ENCODE peak calls at places on chromosome 7, in eight cellular contexts. G is WERI-Rb-1, O is cardiac muscle cell, M is uterus, I is heart right ventricle, P is right lobe of liver, L is IMR-90, Y is heart left ventricle. E is an unnamed sample.

GRCh38 chr7:139883814-139884213 is 54.8 kb downstream of the TBXAS1 start:
- DNase-seq in Y (no peak), O (no peak), M (no peak), G (no peak), P (no peak), L (no peak), I (no peak), E (no peak)

GRCh38 chr7:128221929-128222403 is 19.1 kb upstream of the LEP start:
- DNase-seq in O (peak; percentile 22), I (no peak), G (no peak), L (peak; percentile 48), M (no peak), Y (no peak), P (no peak), E (no peak)

GRCh38 chr7:110921478-110922210 is 169.3 kb upstream of the LRRN3 start:
- DNase-seq in Y (no peak), M (no peak), L (peak; percentile 22), I (no peak), G (no peak), O (peak; percentile 37), P (no peak), E (no peak)

GRCh38 chr7:100900978-100901377 is 5.3 kb upstream of the ACHE start:
- DNase-seq in O (no peak), I (no peak), Y (peak; percentile 7), L (no peak), P (peak; percentile 65), M (no peak), G (no peak), E (no peak)

GRCh38 chr7:149460493-149461330 is at the start of gene ZNF777:
- DNase-seq in M (peak; percentile 72), L (peak; percentile 87), Y (peak; percentile 89), P (peak; percentile 79), I (peak; percentile 78), O (peak; percentile 91), G (peak; percentile 83), E (peak; percentile 90)

GRCh38 chr7:93723424-93724124 is 149.1 kb upstream of the CALCR start:
- DNase-seq in I (no peak), L (no peak), O (no peak), P (no peak), Y (no peak), G (no peak), M (no peak), E (no peak)

GRCh38 chr7:68787586-68787985 is 810.7 kb upstream of the AUTS2 start:
- DNase-seq in I (no peak), P (no peak), O (no peak), M (no peak), Y (no peak), L (no peak), G (no peak), E (no peak)

GRCh38 chr7:123633553-123633952 is 22.1 kb upstream of the LMOD2 start:
- DNase-seq in Y (no peak), L (peak; percentile 77), O (peak; percentile 87), I (no peak), G (no peak), P (no peak), M (no peak), E (no peak)

GRCh38 chr7:98993024-98993897 is 114.9 kb downstream of the TRRAP start:
- DNase-seq in G (no peak), O (no peak), M (no peak), Y (no peak), P (no peak), L (no peak), I (no peak), E (peak; percentile 72)

GRCh38 chr7:16295558-16295957 is 125.8 kb downstream of the CRPPA start:
- DNase-seq in G (no peak), I (no peak), M (no peak), L (no peak), P (no peak), Y (no peak), O (no peak), E (no peak)

GRCh38 chr7:12475362-12476063 is 71.8 kb upstream of the VWDE start:
- DNase-seq in O (peak; percentile 77), M (no peak), Y (no peak), P (no peak), G (no peak), I (no peak), L (peak; percentile 55), E (no peak)

GRCh38 chr7:149071641-149072437 is 18.7 kb downstream of the ZNF786 start:
- DNase-seq in O (no peak), L (peak; percentile 5), M (no peak), P (peak; percentile 24), I (peak; percentile 42), G (peak; percentile 29), Y (peak; percentile 69), E (peak; percentile 94)

GRCh38 chr7:130207642-130208041 is at the start of gene SSMEM1:
- DNase-seq in M (no peak), I (no peak), Y (no peak), G (no peak), O (peak; percentile 53), P (no peak), L (peak; percentile 84), E (no peak)

GRCh38 chr7:131681961-131682360 is 125.5 kb upstream of the PODXL start:
- DNase-seq in O (no peak), Y (no peak), I (no peak), G (no peak), P (no peak), M (no peak), L (no peak), E (no peak)

DNA sequence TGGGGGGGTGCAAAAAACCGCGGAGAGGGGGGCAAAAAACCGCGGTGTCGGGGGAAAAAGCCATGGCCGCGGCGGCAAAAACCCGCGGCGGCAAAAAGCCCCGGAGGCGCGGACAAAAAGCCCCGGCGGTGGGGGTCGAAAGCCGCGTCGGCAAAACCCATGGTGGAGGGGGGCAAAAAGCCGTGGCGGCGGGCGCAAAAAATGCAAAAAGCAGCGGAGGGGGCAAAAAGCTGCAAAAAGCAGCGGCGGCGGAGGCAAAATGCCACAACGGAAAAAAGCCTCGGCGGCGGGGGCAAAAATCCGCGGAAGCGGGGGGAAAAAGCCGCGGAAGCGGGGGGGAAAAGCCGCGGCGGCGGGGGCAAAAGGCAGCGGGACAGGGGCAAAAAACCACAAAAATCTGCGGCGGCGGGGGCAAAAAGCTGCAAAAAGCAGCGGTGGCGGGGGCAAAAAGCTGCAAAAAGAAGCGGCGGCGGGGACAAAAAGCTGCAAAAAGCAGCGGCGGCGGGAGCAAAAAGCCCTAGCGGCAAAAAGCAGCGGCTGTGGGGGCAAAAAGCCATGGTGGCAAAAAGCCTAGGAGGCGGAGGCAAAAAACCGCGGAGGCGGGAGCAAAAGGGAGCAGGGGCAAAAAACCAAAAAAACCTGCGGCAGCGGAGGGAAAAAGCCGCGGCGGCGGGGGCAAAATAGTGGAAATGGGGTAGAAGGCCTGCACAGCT is 418.9 kb downstream of the ZNF716 start:
- DNase-seq in G (no peak), O (no peak), Y (peak; percentile 37), I (no peak), P (peak; percentile 35), L (no peak), M (no peak), E (peak; percentile 2)
- H3K4me3 ChIP-seq in G (no peak overlapping the region), O (no peak overlapping the region), Y (peak overlapping the region; percentile 37), I (peak overlapping the region; percentile 40), P (peak overlapping the region; percentile 7), L (no peak overlapping the region), M (peak overlapping the region; percentile 20), E (no peak overlapping the region)

GRCh38 chr7:591856-592628 is 72.4 kb upstream of the PDGFA start:
- DNase-seq in I (no peak), P (no peak), M (no peak), O (no peak), L (no peak), Y (peak; percentile 46), G (no peak), E (no peak)

GRCh38 chr7:594212-594913 is 74.7 kb upstream of the PDGFA start:
- DNase-seq in O (no peak), L (no peak), Y (no peak), P (no peak), I (no peak), M (no peak), G (no peak), E (no peak)

GRCh38 chr7:594920-595620 is 75.4 kb upstream of the PDGFA start:
- DNase-seq in M (no peak), P (no peak), L (no peak), I (no peak), Y (no peak), G (no peak), O (no peak), E (no peak)

GRCh38 chr7:595621-596010 is 76.0 kb upstream of the PDGFA start:
- DNase-seq in L (no peak), M (no peak), P (no peak), O (no peak), I (no peak), Y (peak; percentile 22), G (no peak), E (no peak)

DNA sequence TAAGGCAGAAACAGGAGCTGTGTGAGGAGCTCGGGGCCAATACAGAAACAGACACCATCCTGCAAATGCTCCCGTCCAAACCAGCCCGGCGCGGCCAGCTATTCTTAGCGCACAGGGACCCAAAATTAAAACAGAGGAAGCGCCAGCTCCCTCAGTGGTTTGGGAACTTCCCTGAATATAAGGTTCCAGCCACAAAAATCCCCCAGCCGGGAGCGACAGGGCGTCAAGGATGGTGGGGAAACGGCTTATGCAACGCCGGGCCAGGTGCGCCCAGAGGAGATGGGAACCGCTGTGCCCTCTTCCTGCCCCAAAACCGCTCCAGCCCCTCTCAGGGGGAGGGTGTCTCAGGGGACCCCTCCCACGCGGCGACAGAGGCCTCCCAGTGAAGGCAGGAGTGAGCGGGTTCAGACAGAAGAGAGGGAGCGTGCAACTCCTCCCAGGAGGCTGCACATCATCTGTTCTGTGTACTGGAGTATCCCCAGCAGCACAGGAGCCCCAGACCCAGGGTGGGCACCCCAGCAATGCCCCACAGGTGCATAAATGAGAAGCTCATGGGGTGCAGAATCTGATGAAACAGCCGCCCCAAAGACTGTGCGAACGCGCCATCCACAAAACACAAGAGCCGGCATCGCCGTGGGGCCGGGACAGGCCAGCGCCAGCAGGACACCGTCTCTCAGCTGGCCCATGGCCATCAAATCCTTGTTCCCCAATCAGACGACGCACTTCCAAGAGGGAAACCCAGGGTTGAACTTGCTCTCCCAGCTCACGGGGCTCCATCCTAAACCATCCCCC is 73.9 kb upstream of the PDGFA start:
- DNase-seq in I (no peak), P (no peak), M (no peak), G (no peak), L (no peak), Y (peak; percentile 65), O (no peak), E (no peak)
- H3K36me3 ChIP-seq in I (no peaks in the 10 kb centered on the region), P (no peaks in the 10 kb centered on the region), M (no peaks in the 10 kb centered on the region), G (peaks cover 11% of the 10 kb centered on the region), L (no peaks in the 10 kb centered on the region), Y (no peaks in the 10 kb centered on the region), O (no peaks in the 10 kb centered on the region), E (peaks cover 1% of the 10 kb centered on the region)

GRCh38 chr7:4078580-4078979 is 603.5 kb upstream of the FOXK1 start:
- DNase-seq in I (no peak), P (no peak), Y (no peak), O (no peak), M (no peak), L (no peak), G (no peak), E (no peak)
- H3K27me3 ChIP-seq in I (no peaks in the 10 kb centered on the region), P (no peaks in the 10 kb centered on the region), Y (no peaks in the 10 kb centered on the region), O (no peaks in the 10 kb centered on the region), M (no peaks in the 10 kb centered on the region), L (no peaks in the 10 kb centered on the region), G (no peaks in the 10 kb centered on the region), E (no peaks in the 10 kb centered on the region)

DNA sequence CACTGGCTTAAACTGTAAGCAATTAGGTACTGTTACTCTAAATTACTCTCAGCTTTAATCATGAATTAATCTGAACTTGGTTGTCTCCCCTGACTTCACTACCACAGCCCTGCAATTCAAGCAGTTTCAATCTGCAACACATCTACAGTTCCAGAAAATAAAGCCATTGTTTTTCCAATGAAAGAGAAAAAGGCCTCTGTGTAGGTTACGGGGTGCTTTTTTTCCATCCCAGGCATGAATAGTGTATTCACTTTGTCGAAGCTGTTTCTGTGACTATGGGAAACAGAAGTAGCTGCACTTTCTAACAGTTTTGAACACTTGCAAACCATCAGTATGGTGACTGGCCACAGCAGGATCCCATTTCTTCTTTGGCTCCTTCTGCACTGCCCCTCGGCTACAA is 460.2 kb downstream of the GRM8 start:
- DNase-seq in L (no peak), O (no peak), G (no peak), Y (no peak), P (no peak), M (no peak), I (no peak), E (no peak)
- H3K4me3 ChIP-seq in L (no peak overlapping the region), O (no peak overlapping the region), G (no peak overlapping the region), Y (no peak overlapping the region), P (no peak overlapping the region), M (no peak overlapping the region), I (no peak overlapping the region), E (no peak overlapping the region)

E was measured in H7.